ENCODE peak calls at places on chromosomes 2 and 18, in six cellular contexts. B is AG08396; A is T-helper 1 cell; F is M059J; T is activated CD8-positive, alpha-beta memory T cell treated with anti-CD3 and anti-CD28 coated beads, Interleukin-2, amount 50 U/mL, for 48 hours; I is skeletal muscle cell. S is an unnamed sample.

GRCh38 chr18:7953085-7953958 is 386.2 kb downstream of the PTPRM start:
- DNase-seq in A (no peak), B (no peak), F (peak; percentile 40), I (no peak), T (no peak), S (no peak)

GRCh38 chr18:11089931-11090715 is 59.2 kb downstream of the PIEZO2 start:
- DNase-seq in A (no peak), T (no peak), I (no peak), F (peak; percentile 69), B (no peak), S (no peak)

GRCh38 chr2:174465327-174465726 is 21.5 kb downstream of the GPR155 start:
- DNase-seq in F (peak; percentile 11), I (no peak), B (no peak), A (no peak), T (no peak), S (no peak)

GRCh38 chr2:160561551-160562280 is 68.1 kb upstream of the RBMS1 start:
- DNase-seq in F (peak; percentile 37), I (peak; percentile 67), T (no peak), A (no peak), B (no peak), S (peak; percentile 45)

GRCh38 chr2:161571051-161571429 is 53.2 kb upstream of the SLC4A10 start:
- DNase-seq in A (no peak), I (no peak), F (no peak), B (no peak), T (no peak), S (no peak)

GRCh38 chr2:217379807-217380206 is 519.9 kb upstream of the TNP1 start:
- DNase-seq in I (no peak), B (no peak), T (no peak), A (no peak), F (no peak), S (no peak)

GRCh38 chr2:236988690-236989639 is 96.7 kb upstream of the COPS8 start:
- DNase-seq in T (no peak), F (no peak), I (no peak), A (no peak), B (no peak), S (peak; percentile 19)

GRCh38 chr2:201996681-201997254 is 36.9 kb upstream of the FZD7 start:
- DNase-seq in B (no peak), T (no peak), F (no peak), A (no peak), I (no peak), S (no peak)

GRCh38 chr18:70044626-70045025 is 97.0 kb upstream of the CD226 start:
- DNase-seq in B (peak; percentile 60), A (no peak), I (peak; percentile 96), T (no peak), F (peak; percentile 97), S (peak; percentile 94)

GRCh38 chr18:48410095-48410920 is 1.1 kb upstream of the ZBTB7C start:
- DNase-seq in I (no peak), T (peak; percentile 90), A (peak; percentile 38), B (peak; percentile 96), F (peak; percentile 85), S (peak; percentile 82)

GRCh38 chr2:206708286-206708685 is 9.9 kb downstream of the DYTN start:
- DNase-seq in A (no peak), I (no peak), T (no peak), B (no peak), F (no peak), S (no peak)

GRCh38 chr2:180607501-180608060 is 372.8 kb upstream of the UBE2E3 start:
- DNase-seq in T (no peak), F (no peak), B (no peak), A (no peak), I (no peak), S (no peak)

S was measured in foreskin fibroblast.